ENCODE peak calls at places on chromosomes 3 and 15, in five cellular contexts. A is endothelial cell, W is astrocyte, L is GM12891, K is epithelial cell of esophagus. Z is an unnamed sample.

GRCh38 chr15:66133247-66133646 is 120.3 kb downstream of the MEGF11 start:
- DNase-seq in A (no peak), W (no peak), L (no peak), K (no peak), Z (no peak)

GRCh38 chr15:78170848-78171773 is 21.9 kb downstream of the IDH3A start:
- DNase-seq in A (no peak), W (no peak), L (no peak), K (no peak), Z (no peak)

GRCh38 chr3:14425574-14426304 is 23.3 kb downstream of the SLC6A6 start:
- DNase-seq in A (no peak), W (no peak), L (no peak), K (peak), Z (no peak)

GRCh38 chr3:144187531-144188230 is 216.1 kb downstream of the DIPK2A start:
- DNase-seq in A (no peak), W (peak), L (no peak), K (no peak), Z (no peak)

GRCh38 chr15:98308117-98308516 is 340.2 kb upstream of the IGF1R start:
- DNase-seq in A (no peak), W (no peak), L (no peak), K (no peak), Z (no peak)

GRCh38 chr15:70345251-70346019 is 247.7 kb upstream of the TLE3 start:
- DNase-seq in A (no peak), W (no peak), L (no peak), K (no peak), Z (no peak)

GRCh38 chr3:140943781-140944547 is 2.3 kb downstream of the SLC25A36 start:
- DNase-seq in A (no peak), W (no peak), L (no peak), K (no peak), Z (no peak)

GRCh38 chr15:50192926-50193595 is 11.1 kb downstream of the SLC27A2 start:
- DNase-seq in A (no peak), W (no peak), L (no peak), K (peak), Z (no peak)

GRCh38 chr3:17724948-17725347 is 17.5 kb downstream of the TBC1D5 start:
- DNase-seq in A (no peak), W (no peak), L (no peak), K (no peak), Z (no peak)

GRCh38 chr15:41115652-41116115 is 396 bp downstream of the INO80 start:
- DNase-seq in A (peak), W (peak), L (peak), K (peak), Z (peak)

GRCh38 chr3:100268986-100269385 is 8.2 kb downstream of the TBC1D23 start:
- DNase-seq in A (no peak), W (no peak), L (no peak), K (no peak), Z (no peak)

GRCh38 chr3:23751485-23751811 is 54.3 kb upstream of the UBE2E1 start:
- DNase-seq in A (peak), W (peak), L (no peak), K (no peak), Z (no peak)

GRCh38 chr3:36429986-36430485 is 49.7 kb downstream of the STAC start:
- DNase-seq in A (no peak), W (no peak), L (no peak), K (peak), Z (no peak)

GRCh38 chr3:160763073-160763472 is 7.0 kb downstream of the PPM1L start:
- DNase-seq in A (no peak), W (no peak), L (no peak), K (no peak), Z (no peak)

GRCh38 chr15:69499521-69500201 is 47.0 kb downstream of the RPLP1 start:
- DNase-seq in A (no peak), W (no peak), L (no peak), K (no peak), Z (no peak)

GRCh38 chr15:70121656-70122297 is 24.1 kb upstream of the TLE3 start:
- DNase-seq in A (no peak), W (peak), L (no peak), K (peak), Z (no peak)

GRCh38 chr3:195696632-195697278 is 24.0 kb upstream of the MUC20 start:
- DNase-seq in A (no peak), W (no peak), L (no peak), K (no peak), Z (no peak)

GRCh38 chr15:48603123-48603500 is 42.4 kb downstream of the FBN1 start:
- DNase-seq in A (no peak), W (peak), L (no peak), K (peak), Z (no peak)

GRCh38 chr3:11494131-11494916 is 149.4 kb downstream of the VGLL4 start:
- DNase-seq in A (no peak), W (no peak), L (no peak), K (no peak), Z (no peak)

GRCh38 chr3:184261270-184262165 is at the start of gene CAMK2N2:
- DNase-seq in A (peak), W (peak), L (peak), K (peak), Z (peak)

GRCh38 chr3:48466386-48467109 is 20.0 kb downstream of the ATRIP start:
- DNase-seq in A (no peak), W (no peak), L (no peak), K (peak), Z (no peak)

GRCh38 chr3:15290731-15291130 is 41.7 kb downstream of the SH3BP5 start:
- DNase-seq in A (no peak), W (no peak), L (no peak), K (no peak), Z (no peak)

GRCh38 chr3:90092994-90093393 is 985.6 kb downstream of the EPHA3 start:
- DNase-seq in A (no peak), W (peak), L (no peak), K (peak), Z (no peak)

GRCh38 chr3:194270627-194271458 is 80.3 kb downstream of the CPN2 start:
- DNase-seq in A (no peak), W (peak), L (no peak), K (peak), Z (no peak)

GRCh38 chr15:22262613-22263020 is 182.3 kb downstream of the OR4M2 start:
- DNase-seq in A (no peak), W (no peak), L (no peak), K (no peak), Z (no peak)

GRCh38 chr15:67831363-67831762 is 6.1 kb downstream of the SKOR1 start:
- DNase-seq in A (no peak), W (no peak), L (no peak), K (no peak), Z (no peak)

GRCh38 chr3:189286188-189286587 is 114.4 kb downstream of the TPRG1 start:
- DNase-seq in A (no peak), W (no peak), L (no peak), K (no peak), Z (no peak)

GRCh38 chr15:77499087-77499765 is 78.5 kb downstream of the HMG20A start:
- DNase-seq in A (no peak), W (no peak), L (no peak), K (no peak), Z (no peak)

GRCh38 chr15:75887178-75887577 is 16.5 kb upstream of the FBXO22 start:
- DNase-seq in A (no peak), W (no peak), L (no peak), K (no peak), Z (no peak)

GRCh38 chr3:128995737-128996136 is 1.9 kb upstream of the CFAP92 start:
- DNase-seq in A (no peak), W (no peak), L (no peak), K (no peak), Z (no peak)

GRCh38 chr3:34483290-34483887 is 685.0 kb downstream of the PDCD6IP start:
- DNase-seq in A (no peak), W (no peak), L (no peak), K (no peak), Z (no peak)

GRCh38 chr3:61532739-61533500 is 28.5 kb upstream of the PTPRG start:
- DNase-seq in A (no peak), W (no peak), L (no peak), K (no peak), Z (no peak)

GRCh38 chr3:9400626-9401025 is 3.2 kb downstream of the SETD5 start:
- DNase-seq in A (no peak), W (no peak), L (no peak), K (no peak), Z (no peak)

GRCh38 chr15:98286831-98287230 is 326.3 kb downstream of the ARRDC4 start:
- DNase-seq in A (no peak), W (no peak), L (no peak), K (peak), Z (no peak)

GRCh38 chr3:127699098-127699945 is 26.6 kb downstream of the ABTB1 start:
- DNase-seq in A (no peak), W (peak), L (no peak), K (peak), Z (no peak)

GRCh38 chr3:192515661-192516040 is 211.7 kb downstream of the FGF12 start:
- DNase-seq in A (peak), W (no peak), L (no peak), K (no peak), Z (no peak)

Z was measured in GM12892.